ENCODE peak calls at places on chromosomes 7 and 10, in ten cellular contexts. E is stimulated activated CD4-positive, alpha-beta T cell treated with anti-CD3 and anti-CD28 coated beads, Interleukin-1b, Interleukin-23, amount 100 ng/mL, for 1 hour; Q is ecto neural progenitor cell; K is HFF-Myc; A is tibial artery; B is cardiac muscle cell; V is glomerular endothelial cell; U is activated T-helper 9 cell treated with anti-CD3 and anti-CD28 coated beads, Interleukin-2, amount 50 U/mL, for 16 hours; M is ELR; H is AG04450. O is an unnamed sample.

GRCh38 chr7:70040971-70041766 is 442.9 kb downstream of the AUTS2 start:
- DNase-seq in E (no peak), Q (no peak), K (no peak), A (no peak), B (peak), V (no peak), U (no peak), M (no peak), H (no peak), O (no peak)

GRCh38 chr7:150668977-150669376 is 16.5 kb upstream of the GIMAP2 start:
- DNase-seq in E (no peak), Q (no peak), K (no peak), A (no peak), B (no peak), V (no peak), U (no peak), M (no peak), H (no peak), O (no peak)

GRCh38 chr10:209357-209756 is 74.1 kb downstream of the ZMYND11 start:
- DNase-seq in E (no peak), Q (no peak), K (no peak), A (no peak), B (no peak), V (no peak), U (no peak), M (peak), H (no peak), O (no peak)

GRCh38 chr7:132430041-132430440 is 146.2 kb downstream of the PLXNA4 start:
- DNase-seq in E (no peak), Q (no peak), K (no peak), A (no peak), B (no peak), V (no peak), U (no peak), M (no peak), H (no peak), O (no peak)

GRCh38 chr10:85603167-85603940 is 763.2 kb downstream of the GRID1 start:
- DNase-seq in E (no peak), Q (peak), K (no peak), A (no peak), B (no peak), V (no peak), U (no peak), M (no peak), H (no peak), O (peak)

GRCh38 chr7:108204281-108204796 is 74.2 kb upstream of the LAMB4 start:
- DNase-seq in E (no peak), Q (no peak), K (no peak), A (no peak), B (no peak), V (no peak), U (no peak), M (no peak), H (no peak), O (no peak)

GRCh38 chr7:418636-419280 is 100.9 kb downstream of the PDGFA start:
- DNase-seq in E (no peak), Q (no peak), K (no peak), A (no peak), B (no peak), V (no peak), U (no peak), M (no peak), H (no peak), O (no peak)

GRCh38 chr7:129160161-129160911 is 15.8 kb downstream of the TSPAN33 start:
- DNase-seq in E (no peak), Q (peak), K (no peak), A (no peak), B (peak), V (no peak), U (no peak), M (no peak), H (no peak), O (no peak)

GRCh38 chr7:101942603-101943210 is 125.3 kb downstream of the CUX1 start:
- DNase-seq in E (no peak), Q (no peak), K (no peak), A (no peak), B (no peak), V (no peak), U (no peak), M (no peak), H (no peak), O (no peak)

GRCh38 chr10:89332092-89332633 is 4.4 kb downstream of the IFIT3 start:
- DNase-seq in E (no peak), Q (no peak), K (peak), A (no peak), B (no peak), V (no peak), U (no peak), M (peak), H (no peak), O (no peak)

GRCh38 chr10:70481831-70482530 is 3.4 kb downstream of the PALD1 start:
- DNase-seq in E (no peak), Q (no peak), K (no peak), A (peak), B (peak), V (no peak), U (no peak), M (no peak), H (no peak), O (no peak)

GRCh38 chr7:151776876-151777510 is 99.9 kb downstream of the PRKAG2 start:
- DNase-seq in E (no peak), Q (no peak), K (no peak), A (no peak), B (no peak), V (no peak), U (no peak), M (no peak), H (no peak), O (no peak)

GRCh38 chr7:137875746-137876145 is 29.0 kb upstream of the DGKI start:
- DNase-seq in E (no peak), Q (no peak), K (no peak), A (no peak), B (no peak), V (no peak), U (no peak), M (no peak), H (no peak), O (no peak)

GRCh38 chr7:69276011-69276729 is 322.1 kb upstream of the AUTS2 start:
- DNase-seq in E (no peak), Q (no peak), K (no peak), A (no peak), B (no peak), V (no peak), U (no peak), M (no peak), H (no peak), O (no peak)

O was measured in osteocyte.